ENCODE peak calls at places on chromosomes 7 and 10, in four cellular contexts. P is SK-N-SH, Y is K562, X is H1. A is an unnamed sample.

GRCh38 chr7:81583882-81584533 is 185.8 kb downstream of the HGF start:
- DNase-seq in Y (no peak), P (no peak), X (no peak), A (no peak)

GRCh38 chr7:130095812-130096211 is 25.5 kb downstream of the KLHDC10 start:
- DNase-seq in P (no peak), X (no peak), Y (no peak), A (no peak)

GRCh38 chr7:5143935-5144903 is 45.8 kb upstream of the WIPI2 start:
- DNase-seq in P (peak), Y (peak), X (no peak), A (peak)

GRCh38 chr10:125007436-125007835 is 65.5 kb downstream of the ZRANB1 start:
- DNase-seq in P (no peak), X (no peak), Y (no peak), A (no peak)

GRCh38 chr7:30932562-30932961 is 20.9 kb downstream of the AQP1 start:
- DNase-seq in Y (peak), P (peak), X (no peak), A (no peak)

GRCh38 chr7:121499526-121500123 is 103.5 kb upstream of the FAM3C start:
- DNase-seq in P (no peak), X (no peak), Y (no peak), A (no peak)

GRCh38 chr10:113689574-113689973 is 9.9 kb downstream of the CASP7 start:
- DNase-seq in Y (no peak), X (no peak), P (no peak), A (no peak)

GRCh38 chr10:100637785-100638184 is 102.0 kb downstream of the HIF1AN start:
- DNase-seq in P (peak), X (peak), Y (peak), A (peak)

GRCh38 chr10:133394801-133395221 is 854 bp downstream of the MTG1 start:
- DNase-seq in P (peak), Y (peak), X (no peak), A (no peak)

GRCh38 chr7:105250239-105250638 is 138.5 kb downstream of the SRPK2 start:
- DNase-seq in Y (no peak), P (no peak), X (no peak), A (no peak)

GRCh38 chr10:5924889-5925288 is 34.8 kb downstream of the FBH1 start:
- DNase-seq in Y (no peak), P (no peak), X (no peak), A (no peak)

GRCh38 chr7:38105874-38106483 is 72.1 kb upstream of the STARD3NL start:
- DNase-seq in X (no peak), P (peak), Y (peak), A (no peak)

GRCh38 chr10:72223743-72224101 is 7.6 kb upstream of the ASCC1 start:
- DNase-seq in X (no peak), Y (no peak), P (no peak), A (no peak)

GRCh38 chr7:134355925-134356324 is 39.2 kb upstream of the SLC35B4 start:
- DNase-seq in Y (no peak), P (no peak), X (no peak), A (no peak)

GRCh38 chr10:24826022-24826421 is 102.3 kb upstream of the ARHGAP21 start:
- DNase-seq in X (no peak), P (no peak), Y (no peak), A (no peak)

GRCh38 chr7:104758504-104758903 is 255.5 kb upstream of the KMT2E start:
- DNase-seq in X (no peak), P (no peak), Y (no peak), A (no peak)

GRCh38 chr7:47534322-47535032 is 47.4 kb downstream of the TNS3 start:
- DNase-seq in P (peak), X (no peak), Y (peak), A (no peak)

GRCh38 chr10:63438506-63439498 is 27.0 kb downstream of the JMJD1C start:
- DNase-seq in X (no peak), P (no peak), Y (no peak), A (no peak)

GRCh38 chr7:79055722-79056415 is 397.6 kb downstream of the MAGI2 start:
- DNase-seq in X (no peak), P (no peak), Y (no peak), A (no peak)

GRCh38 chr7:17297243-17297642 is 1.2 kb upstream of the AHR start:
- DNase-seq in Y (no peak), X (no peak), P (no peak), A (no peak)

GRCh38 chr10:59560161-59560560 is 149.5 kb downstream of the SLC16A9 start:
- DNase-seq in X (no peak), P (no peak), Y (no peak), A (no peak)

GRCh38 chr7:73446716-73447115 is 13.1 kb downstream of the FZD9 start:
- DNase-seq in X (no peak), P (no peak), Y (no peak), A (no peak)

GRCh38 chr7:157737151-157738063 is 400.6 kb downstream of the DNAJB6 start:
- DNase-seq in X (no peak), P (no peak), Y (no peak), A (no peak)

GRCh38 chr7:157739056-157739455 is 402.3 kb downstream of the DNAJB6 start:
- DNase-seq in P (no peak), X (no peak), Y (no peak), A (no peak)

GRCh38 chr7:157739650-157740049 is 402.8 kb downstream of the DNAJB6 start:
- DNase-seq in Y (peak), X (no peak), P (no peak), A (no peak)

GRCh38 chr7:157738064-157738460 is 401.3 kb downstream of the DNAJB6 start:
- DNase-seq in Y (no peak), P (no peak), X (peak), A (peak)

GRCh38 chr7:157740251-157740650 is 403.4 kb downstream of the DNAJB6 start:
- DNase-seq in P (no peak), Y (no peak), X (no peak), A (no peak)
- TF ChIP-seq TEAD4 in P (no peak), Y (no peak), X (no peak), A (no peak)

DNA sequence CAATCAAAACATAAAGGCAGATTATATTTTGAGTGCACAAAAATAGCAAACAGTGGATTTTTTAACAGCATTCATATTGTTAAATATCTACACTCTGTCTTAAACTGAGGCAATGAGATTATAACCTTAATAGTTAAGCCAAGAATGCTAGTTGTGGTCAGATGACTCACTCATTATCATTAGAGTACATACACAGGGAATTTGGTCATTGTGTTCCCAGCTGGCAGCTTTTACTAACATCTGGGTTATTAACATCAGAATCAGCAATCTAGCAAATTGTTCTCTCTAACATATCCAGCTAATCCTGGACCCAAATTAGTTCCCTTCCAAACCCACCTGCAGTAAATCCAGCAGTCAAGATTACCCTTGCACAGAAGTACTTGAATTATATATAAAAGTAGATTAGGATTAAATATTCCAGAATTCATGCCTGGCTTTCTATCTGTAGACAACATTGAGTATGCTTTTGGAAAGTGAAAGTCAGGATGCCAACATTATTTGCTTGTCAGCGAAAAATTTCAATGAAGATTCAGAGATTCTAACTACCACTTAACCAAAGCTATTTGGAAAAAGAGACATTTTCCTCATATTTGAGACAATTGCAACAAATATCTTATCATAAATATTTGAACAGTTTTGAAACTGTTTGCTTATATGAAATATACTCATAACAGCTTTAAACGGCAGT is 1035.6 kb upstream of the PHF14 start:
- DNase-seq in Y (no peak), X (no peak), P (no peak), A (no peak)
- TF ChIP-seq TEAD4 in Y (no peak), X (peak), P (no peak), A (no peak)

GRCh38 chr7:7454000-7454399 is 81.7 kb downstream of the COL28A1 start:
- DNase-seq in X (no peak), P (no peak), Y (no peak), A (no peak)

GRCh38 chr7:7452652-7453051 is 83.0 kb downstream of the COL28A1 start:
- DNase-seq in P (no peak), Y (no peak), X (no peak), A (no peak)

GRCh38 chr7:7446616-7447015 is 89.1 kb downstream of the COL28A1 start:
- DNase-seq in P (no peak), Y (no peak), X (no peak), A (no peak)

GRCh38 chr7:7449055-7449454 is 86.6 kb downstream of the COL28A1 start:
- DNase-seq in X (no peak), P (no peak), Y (no peak), A (no peak)

GRCh38 chr7:7452119-7452518 is 83.6 kb downstream of the COL28A1 start:
- DNase-seq in Y (no peak), X (no peak), P (no peak), A (no peak)
- TF ChIP-seq TEAD4 in Y (no peak), X (no peak), P (no peak), A (no peak)

DNA sequence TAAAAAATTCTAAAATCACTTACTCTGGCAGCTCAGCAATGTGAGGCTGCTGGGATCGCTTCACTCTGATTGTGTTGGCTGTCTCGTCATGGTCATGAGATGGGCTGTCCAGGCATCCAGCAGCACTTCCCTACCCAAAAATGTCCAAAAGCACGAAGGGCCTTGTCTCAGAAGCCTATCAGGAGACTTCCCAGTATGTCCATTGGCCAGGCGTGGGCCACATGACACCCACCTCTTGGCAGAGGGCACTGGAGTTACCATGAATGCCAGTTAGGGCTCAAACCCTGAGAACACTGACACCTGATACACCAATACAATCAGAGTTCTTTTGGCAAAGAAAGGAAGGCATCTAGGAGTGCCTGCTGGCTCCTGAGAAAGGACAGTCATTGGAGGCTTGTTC is 27.0 kb upstream of the GLI3 start:
- DNase-seq in X (no peak), Y (no peak), P (no peak), A (no peak)
- TF ChIP-seq TEAD4 in X (no peak), Y (no peak), P (no peak), A (no peak)

DNA sequence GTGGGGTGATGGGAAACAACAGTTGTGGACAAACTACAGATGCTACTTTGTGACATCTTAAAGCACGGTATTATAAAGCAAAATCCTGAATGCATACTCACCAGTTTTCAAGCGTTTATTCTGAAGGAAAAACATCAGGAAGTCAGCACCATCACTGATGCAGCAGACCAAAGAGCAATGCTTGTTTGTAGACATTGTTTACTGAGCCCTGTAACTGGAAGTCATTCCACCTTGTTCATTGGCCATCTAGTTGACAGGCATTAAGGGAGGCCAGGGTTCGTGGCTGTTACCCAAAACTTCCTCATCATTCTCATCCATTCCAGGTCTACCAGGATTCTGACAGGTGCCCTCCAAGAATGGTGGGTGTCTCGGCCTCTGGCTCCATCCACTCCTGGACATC is 55.3 kb upstream of the FAM204A start:
- DNase-seq in P (no peak), Y (no peak), X (no peak), A (no peak)
- TF ChIP-seq TEAD4 in P (no peak), Y (no peak), X (no peak), A (no peak)

A was measured in WTC11.